ENCODE peak calls at places on chromosomes 13 and 19, in eight cellular contexts. R is uterus, P is IMR-90, Y is lower leg skin, I is breast epithelium, L is heart left ventricle, X is thyroid gland, T is ovary. N is an unnamed sample.

GRCh38 chr13:44237276-44237767 is 136.3 kb upstream of the SERP2 start:
- DNase-seq in R (peak; percentile 85), P (peak; percentile 98), Y (peak; percentile 89), I (no peak), L (peak; percentile 82), X (peak; percentile 77), T (peak; percentile 58), N (peak; percentile 92)

GRCh38 chr13:22375151-22375550 is 704.3 kb downstream of the FGF9 start:
- DNase-seq in R (no peak), P (no peak), Y (no peak), I (no peak), L (no peak), X (no peak), T (no peak), N (no peak)

GRCh38 chr19:8337728-8338127 is 5.3 kb downstream of the KANK3 start:
- DNase-seq in R (no peak), P (no peak), Y (no peak), I (no peak), L (no peak), X (no peak), T (no peak), N (no peak)

GRCh38 chr13:42078113-42078769 is 29.8 kb downstream of the DGKH start:
- DNase-seq in R (no peak), P (no peak), Y (no peak), I (no peak), L (no peak), X (no peak), T (no peak), N (no peak)

GRCh38 chr13:71661921-71662320 is 205.1 kb downstream of the DACH1 start:
- DNase-seq in R (no peak), P (peak; percentile 41), Y (no peak), I (no peak), L (no peak), X (no peak), T (no peak), N (no peak)

GRCh38 chr13:45406421-45406820 is 11.8 kb downstream of the SLC25A30 start:
- DNase-seq in R (no peak), P (no peak), Y (no peak), I (no peak), L (no peak), X (no peak), T (no peak), N (no peak)

GRCh38 chr19:35216833-35217707 is 11.5 kb downstream of the FAM187B start:
- DNase-seq in R (no peak), P (no peak), Y (peak; percentile 61), I (no peak), L (peak; percentile 30), X (peak; percentile 5), T (no peak), N (no peak)

GRCh38 chr19:2251577-2252480 is 2.7 kb downstream of the AMH start:
- DNase-seq in R (no peak), P (no peak), Y (no peak), I (no peak), L (no peak), X (no peak), T (no peak), N (no peak)

GRCh38 chr19:6616011-6616410 is 25.1 kb upstream of the CD70 start:
- DNase-seq in R (no peak), P (no peak), Y (no peak), I (no peak), L (no peak), X (no peak), T (no peak), N (no peak)

GRCh38 chr13:96011291-96011875 is 41.8 kb downstream of the UGGT2 start:
- DNase-seq in R (no peak), P (peak; percentile 53), Y (no peak), I (no peak), L (no peak), X (no peak), T (no peak), N (no peak)

GRCh38 chr13:47184311-47184710 is 287.5 kb upstream of the HTR2A start:
- DNase-seq in R (no peak), P (peak; percentile 4), Y (no peak), I (no peak), L (no peak), X (no peak), T (no peak), N (no peak)

GRCh38 chr13:24443366-24443765 is 69.2 kb downstream of the PARP4 start:
- DNase-seq in R (no peak), P (no peak), Y (no peak), I (no peak), L (no peak), X (no peak), T (no peak), N (no peak)

GRCh38 chr13:44273991-44274810 is 99.4 kb upstream of the SERP2 start:
- DNase-seq in R (peak; percentile 45), P (peak; percentile 77), Y (no peak), I (no peak), L (peak; percentile 28), X (no peak), T (no peak), N (no peak)

GRCh38 chr13:50676602-50677001 is 166.9 kb downstream of the DLEU7 start:
- DNase-seq in R (no peak), P (peak; percentile 44), Y (no peak), I (no peak), L (no peak), X (peak; percentile 22), T (no peak), N (no peak)

GRCh38 chr19:46722004-46722380 is 5.1 kb upstream of the PRKD2 start:
- DNase-seq in R (no peak), P (no peak), Y (no peak), I (no peak), L (no peak), X (no peak), T (no peak), N (peak; percentile 58)

GRCh38 chr13:106088094-106088493 is 447.4 kb downstream of the EFNB2 start:
- DNase-seq in R (no peak), P (peak; percentile 11), Y (no peak), I (no peak), L (no peak), X (no peak), T (no peak), N (no peak)

GRCh38 chr19:52492991-52493470 is 34.4 kb upstream of the ZNF808 start:
- DNase-seq in R (peak; percentile 13), P (no peak), Y (no peak), I (no peak), L (no peak), X (peak; percentile 68), T (no peak), N (no peak)

GRCh38 chr19:2575734-2576481 is 100.0 kb downstream of the GADD45B start:
- DNase-seq in R (peak; percentile 70), P (peak; percentile 69), Y (peak; percentile 85), I (peak; percentile 90), L (peak; percentile 69), X (peak; percentile 70), T (peak; percentile 78), N (peak; percentile 95)

GRCh38 chr13:97111705-97112104 is 110.4 kb upstream of the MBNL2 start:
- DNase-seq in R (no peak), P (no peak), Y (no peak), I (no peak), L (no peak), X (no peak), T (no peak), N (no peak)

GRCh38 chr13:46552888-46553520 is at the start of gene LRCH1:
- DNase-seq in R (peak; percentile 92), P (peak; percentile 80), Y (peak; percentile 85), I (peak; percentile 87), L (peak; percentile 93), X (peak; percentile 89), T (peak; percentile 87), N (peak; percentile 95)

GRCh38 chr13:73900591-73900990 is 233.6 kb downstream of the KLF12 start:
- DNase-seq in R (no peak), P (no peak), Y (no peak), I (no peak), L (no peak), X (no peak), T (no peak), N (no peak)

GRCh38 chr13:89066868-89067466 is 1395.8 kb downstream of the SLITRK5 start:
- DNase-seq in R (no peak), P (peak; percentile 0), Y (no peak), I (no peak), L (no peak), X (peak; percentile 3), T (no peak), N (no peak)

GRCh38 chr13:77860621-77861020 is 58.0 kb downstream of the EDNRB start:
- DNase-seq in R (no peak), P (peak; percentile 93), Y (no peak), I (no peak), L (no peak), X (no peak), T (no peak), N (no peak)

GRCh38 chr19:41226053-41226873 is 7.2 kb downstream of the AXL start:
- DNase-seq in R (peak; percentile 79), P (peak; percentile 82), Y (no peak), I (peak; percentile 63), L (peak; percentile 70), X (peak; percentile 61), T (peak; percentile 93), N (peak; percentile 90)

GRCh38 chr13:54091884-54092283 is 1063.3 kb downstream of the OLFM4 start:
- DNase-seq in R (no peak), P (no peak), Y (no peak), I (no peak), L (no peak), X (no peak), T (no peak), N (no peak)

GRCh38 chr19:44585371-44586141 is 27.8 kb upstream of the IGSF23 start:
- DNase-seq in R (no peak), P (peak; percentile 53), Y (no peak), I (no peak), L (no peak), X (no peak), T (no peak), N (no peak)
- TF ChIP-seq CTCF in R (no peak), P (peak; percentile 19), Y (no peak), I (no peak), L (no peak), X (no peak), T (no peak), N (no peak)

GRCh38 chr13:61135583-61135982 is 280.1 kb downstream of the PCDH20 start:
- DNase-seq in R (no peak), P (no peak), Y (no peak), I (no peak), L (no peak), X (no peak), T (no peak), N (no peak)
- TF ChIP-seq POLR2A in R (no peak), P (no peak), Y (no peak), I (no peak), L (no peak), X (no peak), T (no peak), N (no peak)

GRCh38 chr13:100787899-100788298 is 113.3 kb upstream of the TMTC4 start:
- DNase-seq in R (no peak), P (no peak), Y (no peak), I (no peak), L (no peak), X (no peak), T (no peak), N (no peak)
- TF ChIP-seq CTCF in R (no peak), P (no peak), Y (no peak), I (no peak), L (no peak), X (no peak), T (no peak), N (no peak)

DNA sequence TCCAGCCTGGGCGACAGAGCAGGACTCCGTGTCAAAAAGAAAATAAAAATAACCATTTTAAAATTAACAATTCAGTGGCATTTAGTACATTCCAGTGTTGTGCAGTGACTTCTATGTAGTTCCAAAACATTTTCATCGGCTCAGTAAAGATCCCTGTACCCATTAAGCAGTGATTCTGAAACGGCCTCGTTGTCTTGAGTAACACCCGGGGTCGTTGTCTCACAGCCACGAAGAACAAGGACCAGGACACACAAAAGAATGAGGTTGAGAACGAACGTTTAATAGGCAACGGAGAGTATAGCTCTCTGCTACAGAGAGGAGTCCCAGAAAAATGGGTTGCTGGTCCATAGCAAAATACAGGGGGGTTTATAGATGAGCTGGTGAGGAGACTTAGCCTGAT is 2.4 kb upstream of the TMED1 start:
- DNase-seq in R (no peak), P (no peak), Y (no peak), I (no peak), L (no peak), X (no peak), T (no peak), N (no peak)
- TF ChIP-seq POLR2A in R (no peak), P (no peak), Y (no peak), I (no peak), L (no peak), X (no peak), T (no peak), N (no peak)

N was measured in sigmoid colon.